ENCODE peak calls at places on chromosomes 7 and 10, in nine cellular contexts. C, Q, N, B, G, Y, W, M and J are unnamed samples.

GRCh38 chr10:44809652-44810051 is 101.5 kb upstream of the TMEM72 start:
- DNase-seq in C (peak), W (no peak), N (no peak), M (no peak), Y (no peak), G (no peak), Q (no peak), B (no peak), J (no peak)

GRCh38 chr10:61902448-61903183 is 1.1 kb downstream of the ARID5B start:
- DNase-seq in B (no peak), M (peak), N (no peak), C (peak), G (peak), Y (no peak), Q (peak), W (peak), J (no peak)

GRCh38 chr7:6266699-6267098 is 5.7 kb downstream of the CYTH3 start:
- DNase-seq in G (no peak), B (no peak), M (no peak), C (no peak), N (no peak), W (no peak), Q (no peak), Y (no peak), J (no peak)

GRCh38 chr7:30521532-30521931 is 16.9 kb upstream of the GGCT start:
- DNase-seq in C (peak), W (no peak), Q (no peak), M (no peak), Y (no peak), N (no peak), B (no peak), G (no peak), J (no peak)

GRCh38 chr10:128854965-128855364 is 612.1 kb upstream of the MGMT start:
- DNase-seq in W (no peak), G (no peak), C (no peak), N (no peak), M (peak), Y (peak), Q (no peak), B (no peak), J (no peak)

GRCh38 chr7:134905375-134905774 is 80.9 kb upstream of the AGBL3 start:
- DNase-seq in G (no peak), W (no peak), N (no peak), M (no peak), Q (no peak), B (no peak), C (peak), Y (no peak), J (no peak)

GRCh38 chr7:128271471-128272454 is 30.7 kb downstream of the LEP start:
- DNase-seq in C (no peak), Y (no peak), B (no peak), G (no peak), N (no peak), Q (no peak), M (no peak), W (no peak), J (no peak)

GRCh38 chr7:92246363-92247101 is 758 bp downstream of the ANKIB1 start:
- DNase-seq in C (no peak), Y (no peak), B (no peak), G (no peak), Q (peak), W (no peak), N (peak), M (peak), J (no peak)

GRCh38 chr10:126593968-126594701 is 76.4 kb downstream of the C10orf90 start:
- DNase-seq in Y (no peak), C (no peak), B (no peak), G (no peak), W (no peak), M (no peak), Q (no peak), N (no peak), J (no peak)